ENCODE peak calls at places on chromosome X, in four cellular contexts. T is osteocyte, V is kidney epithelial cell, D is kidney. S is an unnamed sample.

GRCh38 chrX:124098089-124098488 is 136.6 kb downstream of the STAG2 start:
- DNase-seq in D (no peak), T (no peak), V (no peak), S (no peak)

GRCh38 chrX:30577362-30577961 is at the start of gene TASL:
- DNase-seq in D (no peak), V (no peak), T (no peak), S (no peak)

GRCh38 chrX:98448524-98448923 is 1564.8 kb downstream of the RPA4 start:
- DNase-seq in V (no peak), T (no peak), D (no peak), S (no peak)

GRCh38 chrX:17553451-17553850 is 178.5 kb downstream of the NHS start:
- DNase-seq in T (no peak), D (peak), V (no peak), S (no peak)

GRCh38 chrX:10048076-10048475 is 80.9 kb downstream of the CLDN34 start:
- DNase-seq in T (no peak), V (no peak), D (no peak), S (no peak)

GRCh38 chrX:140433582-140433981 is 71.3 kb downstream of the SOX3 start:
- DNase-seq in T (no peak), D (no peak), V (no peak), S (no peak)

GRCh38 chrX:139930923-139931645 is 1.8 kb downstream of the ATP11C start:
- DNase-seq in D (no peak), V (no peak), T (no peak), S (no peak)

GRCh38 chrX:11430266-11430665 is 137.1 kb downstream of the AMELX start:
- DNase-seq in V (no peak), T (no peak), D (no peak), S (no peak)

DNA sequence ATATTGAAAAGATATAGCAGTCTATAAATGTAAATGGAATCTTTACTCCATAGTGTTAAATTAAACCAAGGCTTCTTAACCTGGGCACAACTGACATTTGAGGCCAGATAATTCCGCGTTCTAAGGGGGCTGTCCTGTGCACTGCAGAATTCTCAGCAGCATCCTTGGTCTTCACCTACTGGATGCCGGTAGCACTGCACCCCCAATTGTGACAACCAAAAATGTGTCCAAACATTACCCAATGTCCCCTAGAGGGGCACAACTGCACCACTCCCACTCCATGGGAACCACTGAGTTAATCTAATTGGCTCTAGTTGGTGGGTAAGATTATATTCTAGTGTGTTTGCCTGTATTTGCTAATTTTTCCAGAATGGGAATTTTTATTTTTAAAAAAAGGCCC is 16.6 kb downstream of the AP1S2 start:
- DNase-seq in V (no peak), D (no peak), T (no peak), S (no peak)
- TF ChIP-seq CTCF in V (no peak), D (no peak), T (peak), S (peak)

DNA sequence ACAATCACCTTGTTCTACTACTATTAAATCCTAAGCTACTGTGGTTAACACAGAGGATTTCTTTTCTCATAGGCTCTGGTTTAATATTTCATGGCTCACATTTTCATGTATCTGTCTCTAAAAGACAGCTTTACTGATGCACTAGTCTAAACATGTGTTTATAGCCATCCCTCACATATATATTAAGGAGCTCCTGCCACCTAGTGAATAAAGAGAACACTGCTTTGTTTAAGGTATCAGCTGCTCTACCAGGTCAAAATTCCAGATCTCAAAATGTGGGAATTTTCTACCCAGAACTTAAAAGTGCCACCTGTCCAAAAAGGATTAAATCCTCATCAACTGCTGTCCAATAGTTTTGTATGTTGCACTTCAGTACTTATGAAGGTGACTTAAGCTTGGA is 188.5 kb upstream of the TEX13C start:
- DNase-seq in T (no peak), D (no peak), V (no peak), S (no peak)
- TF ChIP-seq CTCF in T (peak), D (no peak), V (peak), S (peak)

GRCh38 chrX:120769576-120770341 is 105.9 kb downstream of the CT47B1 start:
- DNase-seq in V (peak), T (no peak), D (no peak), S (peak)
- TF ChIP-seq CTCF in V (peak), T (peak), D (peak), S (peak)

GRCh38 chrX:24294619-24295018 is 19.2 kb downstream of the SUPT20HL2 start:
- DNase-seq in T (no peak), D (no peak), V (no peak), S (no peak)
- TF ChIP-seq CTCF in T (peak), D (no peak), V (no peak), S (peak)

GRCh38 chrX:2500681-2501151 is at the start of the genes DHRSX and ZBED1:
- DNase-seq in V (no peak), T (no peak), D (peak), S (no peak)

GRCh38 chrX:2501246-2502102 is 698 bp upstream of the DHRSX start:
- DNase-seq in D (peak), V (no peak), T (no peak), S (no peak)

GRCh38 chrX:2498781-2499302 is 1.9 kb downstream of the DHRSX start:
- DNase-seq in V (no peak), D (no peak), T (no peak), S (peak)

GRCh38 chrX:2499507-2499906 is 1.3 kb downstream of the DHRSX start:
- DNase-seq in T (no peak), V (no peak), D (no peak), S (no peak)

DNA sequence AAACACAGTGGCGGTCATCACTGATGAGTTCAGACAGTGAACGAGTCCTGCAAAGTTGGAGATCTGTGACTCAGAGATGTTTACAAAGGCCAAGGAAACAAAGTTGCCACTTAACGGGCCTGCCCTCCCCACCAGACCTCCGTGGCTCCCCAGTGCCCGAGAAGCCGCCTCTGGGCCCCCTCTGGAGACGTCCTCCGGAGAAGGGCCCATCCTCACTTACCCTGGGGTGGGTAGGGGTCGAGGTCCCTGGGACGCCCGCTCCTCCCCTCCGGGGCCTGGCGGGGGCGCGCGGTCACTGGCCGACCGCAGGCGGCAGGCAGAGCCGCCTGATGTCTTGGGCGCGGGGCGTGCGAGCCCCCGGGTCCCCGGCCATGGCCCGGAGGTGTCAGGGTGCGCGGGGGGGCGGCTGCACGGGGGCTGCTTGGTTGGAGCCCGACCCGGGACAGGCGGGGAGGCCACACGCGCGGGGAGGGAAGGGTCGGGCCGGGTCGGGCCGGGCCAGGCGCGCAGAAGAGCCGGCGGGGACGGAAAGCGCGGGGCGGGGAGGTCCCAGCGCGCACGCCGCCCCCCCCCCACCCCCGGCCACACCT is 590 bp downstream of the DHRSX start:
- DNase-seq in V (no peak), D (peak), T (no peak), S (peak)
- TF ChIP-seq CTCF in V (no peak), D (no peak), T (peak), S (peak)

GRCh38 chrX:103584606-103585005 is 709 bp upstream of the TCEAL4 start:
- DNase-seq in T (no peak), V (no peak), D (no peak), S (no peak)
- TF ChIP-seq CTCF in T (no peak), V (no peak), D (no peak), S (no peak)

GRCh38 chrX:134294548-134294947 is 57.6 kb downstream of the CCDC160 start:
- DNase-seq in D (no peak), T (no peak), V (no peak), S (no peak)
- TF ChIP-seq CTCF in D (no peak), T (peak), V (peak), S (peak)